ENCODE peak calls at places on chromosomes 3 and 15, in ten cellular contexts. One of them, this sample, is unnamed.

GRCh38 chr3:25420168-25420567 is 7.9 kb upstream of the RARB start:
- DNase-seq in progenitor cell of endocrine pancreas: no peak
- DNase-seq in nephron progenitor cell: no peak
- DNase-seq in choroid plexus epithelial cell: no peak
- DNase-seq in GM13976: no peak
- DNase-seq in prostate gland: no peak
- DNase-seq in GM12865: no peak
- DNase-seq in heart left ventricle: no peak
- DNase-seq in fibroblast of mammary gland: no peak
- DNase-seq in GM06990: no peak
- DNase-seq in this sample: no peak

GRCh38 chr3:123157209-123157597 is 44.5 kb upstream of the SEC22A start:
- DNase-seq in nephron progenitor cell: no peak
- DNase-seq in progenitor cell of endocrine pancreas: no peak
- DNase-seq in GM06990: no peak
- DNase-seq in choroid plexus epithelial cell: no peak
- DNase-seq in GM12865: no peak
- DNase-seq in heart left ventricle: no peak
- DNase-seq in GM13976: no peak
- DNase-seq in fibroblast of mammary gland: no peak
- DNase-seq in prostate gland: no peak
- DNase-seq in this sample: no peak

GRCh38 chr3:66322436-66322835 is 101.6 kb downstream of the SLC25A26 start:
- DNase-seq in GM12865: no peak
- DNase-seq in GM13976: no peak
- DNase-seq in nephron progenitor cell: no peak
- DNase-seq in choroid plexus epithelial cell: no peak
- DNase-seq in heart left ventricle: no peak
- DNase-seq in progenitor cell of endocrine pancreas: no peak
- DNase-seq in fibroblast of mammary gland: peak; percentile 58
- DNase-seq in GM06990: no peak
- DNase-seq in prostate gland: no peak
- DNase-seq in this sample: no peak

GRCh38 chr15:73899197-73900128 is 26.1 kb downstream of the TBC1D21 start:
- DNase-seq in choroid plexus epithelial cell: peak; percentile 24
- DNase-seq in GM12865: no peak
- DNase-seq in GM13976: no peak
- DNase-seq in fibroblast of mammary gland: peak; percentile 38
- DNase-seq in heart left ventricle: peak; percentile 18
- DNase-seq in GM06990: no peak
- DNase-seq in nephron progenitor cell: peak; percentile 34
- DNase-seq in prostate gland: no peak
- DNase-seq in progenitor cell of endocrine pancreas: no peak
- DNase-seq in this sample: no peak

GRCh38 chr3:29827756-29828155 is 546.9 kb downstream of the RBMS3 start:
- DNase-seq in fibroblast of mammary gland: peak; percentile 39
- DNase-seq in prostate gland: no peak
- DNase-seq in choroid plexus epithelial cell: peak; percentile 55
- DNase-seq in GM13976: no peak
- DNase-seq in progenitor cell of endocrine pancreas: no peak
- DNase-seq in GM06990: no peak
- DNase-seq in GM12865: no peak
- DNase-seq in heart left ventricle: no peak
- DNase-seq in nephron progenitor cell: no peak
- DNase-seq in this sample: no peak

GRCh38 chr3:39347586-39347876 is 18.0 kb downstream of the CCR8 start:
- DNase-seq in fibroblast of mammary gland: no peak
- DNase-seq in progenitor cell of endocrine pancreas: no peak
- DNase-seq in GM12865: no peak
- DNase-seq in GM13976: no peak
- DNase-seq in choroid plexus epithelial cell: no peak
- DNase-seq in prostate gland: no peak
- DNase-seq in nephron progenitor cell: no peak
- DNase-seq in heart left ventricle: no peak
- DNase-seq in GM06990: no peak
- DNase-seq in this sample: no peak

GRCh38 chr3:126620743-126621142 is 34.2 kb downstream of the TXNRD3 start:
- DNase-seq in heart left ventricle: no peak
- DNase-seq in choroid plexus epithelial cell: peak; percentile 14
- DNase-seq in GM12865: no peak
- DNase-seq in GM06990: no peak
- DNase-seq in fibroblast of mammary gland: peak; percentile 72
- DNase-seq in nephron progenitor cell: no peak
- DNase-seq in prostate gland: no peak
- DNase-seq in GM13976: no peak
- DNase-seq in progenitor cell of endocrine pancreas: no peak
- DNase-seq in this sample: no peak

GRCh38 chr3:16908006-16908405 is 23.3 kb downstream of the PLCL2 start:
- DNase-seq in heart left ventricle: no peak
- DNase-seq in GM13976: no peak
- DNase-seq in GM12865: no peak
- DNase-seq in GM06990: no peak
- DNase-seq in nephron progenitor cell: no peak
- DNase-seq in progenitor cell of endocrine pancreas: no peak
- DNase-seq in fibroblast of mammary gland: no peak
- DNase-seq in prostate gland: no peak
- DNase-seq in choroid plexus epithelial cell: no peak
- DNase-seq in this sample: no peak

GRCh38 chr15:80265021-80265420 is 13.0 kb upstream of the CTXND1 start:
- DNase-seq in prostate gland: no peak
- DNase-seq in nephron progenitor cell: no peak
- DNase-seq in choroid plexus epithelial cell: no peak
- DNase-seq in progenitor cell of endocrine pancreas: no peak
- DNase-seq in heart left ventricle: no peak
- DNase-seq in fibroblast of mammary gland: peak; percentile 55
- DNase-seq in GM12865: no peak
- DNase-seq in GM13976: no peak
- DNase-seq in GM06990: no peak
- DNase-seq in this sample: no peak

GRCh38 chr3:171459130-171459941 is 869 bp downstream of the TNIK start:
- DNase-seq in progenitor cell of endocrine pancreas: peak; percentile 13
- DNase-seq in choroid plexus epithelial cell: peak; percentile 60
- DNase-seq in GM06990: peak; percentile 71
- DNase-seq in GM12865: peak; percentile 68
- DNase-seq in GM13976: peak; percentile 43
- DNase-seq in nephron progenitor cell: peak; percentile 45
- DNase-seq in fibroblast of mammary gland: peak; percentile 19
- DNase-seq in heart left ventricle: peak; percentile 53
- DNase-seq in prostate gland: peak; percentile 33
- DNase-seq in this sample: no peak

GRCh38 chr15:58980351-58980939 is 7.0 kb upstream of the RNF111 start:
- DNase-seq in GM06990: peak; percentile 37
- DNase-seq in prostate gland: no peak
- DNase-seq in GM12865: peak; percentile 65
- DNase-seq in GM13976: peak; percentile 30
- DNase-seq in heart left ventricle: no peak
- DNase-seq in choroid plexus epithelial cell: peak; percentile 69
- DNase-seq in fibroblast of mammary gland: peak; percentile 64
- DNase-seq in progenitor cell of endocrine pancreas: no peak
- DNase-seq in nephron progenitor cell: no peak
- DNase-seq in this sample: peak; percentile 25

GRCh38 chr3:191649626-191650025 is 188.7 kb downstream of the PYDC2 start:
- DNase-seq in GM06990: no peak
- DNase-seq in fibroblast of mammary gland: no peak
- DNase-seq in nephron progenitor cell: no peak
- DNase-seq in GM12865: no peak
- DNase-seq in heart left ventricle: no peak
- DNase-seq in GM13976: no peak
- DNase-seq in progenitor cell of endocrine pancreas: no peak
- DNase-seq in prostate gland: no peak
- DNase-seq in choroid plexus epithelial cell: no peak
- DNase-seq in this sample: no peak

GRCh38 chr3:175413926-175414325 is 554.8 kb downstream of the NAALADL2 start:
- DNase-seq in GM12865: no peak
- DNase-seq in GM06990: no peak
- DNase-seq in prostate gland: no peak
- DNase-seq in fibroblast of mammary gland: no peak
- DNase-seq in nephron progenitor cell: no peak
- DNase-seq in progenitor cell of endocrine pancreas: no peak
- DNase-seq in choroid plexus epithelial cell: no peak
- DNase-seq in heart left ventricle: no peak
- DNase-seq in GM13976: no peak
- DNase-seq in this sample: no peak

GRCh38 chr3:71707600-71707999 is 17.6 kb downstream of the EIF4E3 start:
- DNase-seq in fibroblast of mammary gland: peak; percentile 63
- DNase-seq in progenitor cell of endocrine pancreas: no peak
- DNase-seq in choroid plexus epithelial cell: peak; percentile 81
- DNase-seq in GM13976: no peak
- DNase-seq in GM06990: no peak
- DNase-seq in GM12865: no peak
- DNase-seq in heart left ventricle: no peak
- DNase-seq in nephron progenitor cell: no peak
- DNase-seq in prostate gland: no peak
- DNase-seq in this sample: no peak

GRCh38 chr15:44811347-44811746 is 75.0 kb downstream of the TRIM69 start:
- DNase-seq in heart left ventricle: no peak
- DNase-seq in GM13976: no peak
- DNase-seq in prostate gland: no peak
- DNase-seq in GM06990: no peak
- DNase-seq in choroid plexus epithelial cell: no peak
- DNase-seq in nephron progenitor cell: no peak
- DNase-seq in progenitor cell of endocrine pancreas: no peak
- DNase-seq in GM12865: no peak
- DNase-seq in fibroblast of mammary gland: no peak
- DNase-seq in this sample: no peak

GRCh38 chr15:87362531-87362930 is 894.0 kb downstream of the NTRK3 start:
- DNase-seq in GM06990: no peak
- DNase-seq in heart left ventricle: no peak
- DNase-seq in nephron progenitor cell: no peak
- DNase-seq in fibroblast of mammary gland: no peak
- DNase-seq in progenitor cell of endocrine pancreas: no peak
- DNase-seq in GM12865: no peak
- DNase-seq in GM13976: no peak
- DNase-seq in prostate gland: no peak
- DNase-seq in choroid plexus epithelial cell: no peak
- DNase-seq in this sample: no peak

GRCh38 chr3:60047426-60048200 is 997.8 kb upstream of the CFAP20DC start:
- DNase-seq in progenitor cell of endocrine pancreas: no peak
- DNase-seq in heart left ventricle: no peak
- DNase-seq in fibroblast of mammary gland: no peak
- DNase-seq in GM12865: no peak
- DNase-seq in choroid plexus epithelial cell: no peak
- DNase-seq in prostate gland: no peak
- DNase-seq in GM13976: no peak
- DNase-seq in nephron progenitor cell: no peak
- DNase-seq in GM06990: no peak
- DNase-seq in this sample: no peak

GRCh38 chr3:51361746-51362145 is 23.3 kb upstream of the MANF start:
- DNase-seq in fibroblast of mammary gland: no peak
- DNase-seq in progenitor cell of endocrine pancreas: no peak
- DNase-seq in nephron progenitor cell: no peak
- DNase-seq in GM13976: no peak
- DNase-seq in prostate gland: no peak
- DNase-seq in GM12865: no peak
- DNase-seq in GM06990: no peak
- DNase-seq in heart left ventricle: no peak
- DNase-seq in choroid plexus epithelial cell: no peak
- DNase-seq in this sample: no peak

GRCh38 chr3:95120921-95121320 is 1058.1 kb downstream of the NSUN3 start:
- DNase-seq in GM13976: no peak
- DNase-seq in prostate gland: no peak
- DNase-seq in progenitor cell of endocrine pancreas: no peak
- DNase-seq in GM12865: no peak
- DNase-seq in fibroblast of mammary gland: no peak
- DNase-seq in GM06990: no peak
- DNase-seq in choroid plexus epithelial cell: no peak
- DNase-seq in nephron progenitor cell: no peak
- DNase-seq in heart left ventricle: no peak
- DNase-seq in this sample: no peak
- TF ChIP-seq CTCF in GM13976: no peak
- TF ChIP-seq CTCF in prostate gland: no peak
- TF ChIP-seq CTCF in progenitor cell of endocrine pancreas: no peak
- TF ChIP-seq CTCF in GM12865: no peak
- TF ChIP-seq CTCF in fibroblast of mammary gland: no peak
- TF ChIP-seq CTCF in GM06990: no peak
- TF ChIP-seq CTCF in choroid plexus epithelial cell: no peak
- TF ChIP-seq CTCF in nephron progenitor cell: no peak
- TF ChIP-seq CTCF in heart left ventricle: no peak
- TF ChIP-seq CTCF in this sample: no peak

DNA sequence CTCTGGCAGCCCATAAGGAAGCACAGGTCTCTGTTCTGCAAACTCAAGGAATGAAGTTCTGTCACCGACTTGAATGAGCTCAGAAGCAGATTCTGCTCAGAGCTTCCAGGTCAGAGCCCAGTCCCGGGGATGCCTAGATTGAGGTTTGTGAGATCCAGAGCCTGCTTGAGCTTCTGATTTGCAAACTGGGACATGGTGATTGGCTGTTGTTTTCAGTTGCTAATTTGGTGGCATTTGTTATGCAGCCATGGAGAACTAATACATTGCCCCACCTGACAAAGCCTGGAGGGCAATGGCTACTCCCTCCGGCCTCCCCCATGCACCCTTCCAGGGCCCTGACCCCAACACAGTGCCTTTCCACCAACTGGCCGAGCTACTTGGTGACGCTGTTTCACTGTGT is 379.4 kb upstream of the ATP10A start:
- DNase-seq in choroid plexus epithelial cell: no peak
- DNase-seq in GM12865: no peak
- DNase-seq in fibroblast of mammary gland: no peak
- DNase-seq in GM13976: no peak
- DNase-seq in heart left ventricle: no peak
- DNase-seq in nephron progenitor cell: no peak
- DNase-seq in GM06990: no peak
- DNase-seq in prostate gland: no peak
- DNase-seq in progenitor cell of endocrine pancreas: no peak
- DNase-seq in this sample: no peak
- TF ChIP-seq CTCF in choroid plexus epithelial cell: no peak
- TF ChIP-seq CTCF in GM12865: no peak
- TF ChIP-seq CTCF in fibroblast of mammary gland: no peak
- TF ChIP-seq CTCF in GM13976: no peak
- TF ChIP-seq CTCF in heart left ventricle: no peak
- TF ChIP-seq CTCF in nephron progenitor cell: no peak
- TF ChIP-seq CTCF in GM06990: no peak
- TF ChIP-seq CTCF in prostate gland: no peak
- TF ChIP-seq CTCF in progenitor cell of endocrine pancreas: no peak
- TF ChIP-seq CTCF in this sample: no peak

GRCh38 chr15:59993950-59994401 is 10.1 kb upstream of the FOXB1 start:
- DNase-seq in prostate gland: no peak
- DNase-seq in GM06990: no peak
- DNase-seq in progenitor cell of endocrine pancreas: peak; percentile 29
- DNase-seq in GM12865: no peak
- DNase-seq in choroid plexus epithelial cell: no peak
- DNase-seq in heart left ventricle: no peak
- DNase-seq in nephron progenitor cell: peak; percentile 48
- DNase-seq in fibroblast of mammary gland: no peak
- DNase-seq in GM13976: no peak
- DNase-seq in this sample: peak; percentile 25
- TF ChIP-seq CTCF in prostate gland: no peak
- TF ChIP-seq CTCF in GM06990: peak; percentile 14
- TF ChIP-seq CTCF in progenitor cell of endocrine pancreas: peak; percentile 61
- TF ChIP-seq CTCF in GM12865: peak; percentile 7
- TF ChIP-seq CTCF in choroid plexus epithelial cell: peak; percentile 8
- TF ChIP-seq CTCF in heart left ventricle: no peak
- TF ChIP-seq CTCF in nephron progenitor cell: peak; percentile 51
- TF ChIP-seq CTCF in fibroblast of mammary gland: no peak
- TF ChIP-seq CTCF in GM13976: no peak
- TF ChIP-seq CTCF in this sample: no peak

GRCh38 chr3:49028673-49029562 is at the start of gene IMPDH2:
- DNase-seq in GM12865: peak; percentile 97
- DNase-seq in GM06990: peak; percentile 96
- DNase-seq in fibroblast of mammary gland: peak; percentile 88
- DNase-seq in choroid plexus epithelial cell: peak; percentile 94
- DNase-seq in GM13976: peak; percentile 92
- DNase-seq in nephron progenitor cell: peak; percentile 93
- DNase-seq in progenitor cell of endocrine pancreas: peak; percentile 81
- DNase-seq in heart left ventricle: peak; percentile 94
- DNase-seq in prostate gland: peak; percentile 91
- DNase-seq in this sample: peak; percentile 91
- TF ChIP-seq CTCF in GM12865: no peak
- TF ChIP-seq CTCF in GM06990: peak; percentile 8
- TF ChIP-seq CTCF in fibroblast of mammary gland: no peak
- TF ChIP-seq CTCF in choroid plexus epithelial cell: peak; percentile 13
- TF ChIP-seq CTCF in GM13976: peak; percentile 3
- TF ChIP-seq CTCF in nephron progenitor cell: no peak
- TF ChIP-seq CTCF in progenitor cell of endocrine pancreas: peak; percentile 7
- TF ChIP-seq CTCF in heart left ventricle: no peak
- TF ChIP-seq CTCF in prostate gland: no peak
- TF ChIP-seq CTCF in this sample: peak; percentile 16